ENCODE peak calls at places on chromosomes 11 and 22, in six cellular contexts. W, Q, J, U, K and D are unnamed samples.
A peak's percentile ranks its signal among the peaks of the same experiment; 100 is the strongest.

GRCh38 chr22:47370448-47371262 is 608.2 kb downstream of the TBC1D22A start:
- DNase-seq in W (no peak), Q (no peak), J (no peak), U (no peak), K (peak; percentile 7), D (no peak)

GRCh38 chr11:129589190-129589589 is 213.5 kb downstream of the BARX2 start:
- DNase-seq in W (no peak), Q (no peak), J (no peak), U (peak; percentile 67), K (no peak), D (no peak)

GRCh38 chr11:133951484-133952198 is 5.1 kb downstream of the IGSF9B start:
- DNase-seq in W (no peak), Q (no peak), J (no peak), U (no peak), K (peak; percentile 25), D (no peak)

GRCh38 chr11:94185387-94186084 is 56.9 kb downstream of the PANX1 start:
- DNase-seq in W (no peak), Q (no peak), J (no peak), U (no peak), K (no peak), D (no peak)

GRCh38 chr11:11569936-11570491 is 51.8 kb downstream of the GALNT18 start:
- DNase-seq in W (no peak), Q (no peak), J (peak; percentile 83), U (no peak), K (peak; percentile 13), D (no peak)

GRCh38 chr22:41658869-41659268 is 29.8 kb downstream of the SNU13 start:
- DNase-seq in W (no peak), Q (no peak), J (no peak), U (no peak), K (no peak), D (no peak)

GRCh38 chr11:2390871-2391662 is 9.5 kb upstream of the TSSC4 start:
- DNase-seq in W (peak; percentile 81), Q (no peak), J (no peak), U (peak; percentile 59), K (peak; percentile 34), D (no peak)

GRCh38 chr22:26743149-26743548 is 85.8 kb downstream of the MIAT start:
- DNase-seq in W (no peak), Q (no peak), J (no peak), U (no peak), K (no peak), D (no peak)

GRCh38 chr11:26043665-26044064 is 288.3 kb upstream of the ANO3 start:
- DNase-seq in W (no peak), Q (no peak), J (no peak), U (no peak), K (no peak), D (no peak)

GRCh38 chr22:30017375-30017774 is 62.9 kb upstream of the HORMAD2 start:
- DNase-seq in W (no peak), Q (no peak), J (no peak), U (no peak), K (peak; percentile 10), D (no peak)

GRCh38 chr22:19509923-19510322 is 14.3 kb downstream of the CLDN5 start:
- DNase-seq in W (no peak), Q (no peak), J (no peak), U (no peak), K (no peak), D (no peak)

GRCh38 chr22:37609240-37610152 is 862 bp downstream of the GGA1 start:
- DNase-seq in W (peak; percentile 74), Q (no peak), J (no peak), U (no peak), K (peak; percentile 19), D (no peak)

GRCh38 chr11:133718238-133718637 is 127.1 kb downstream of the SPATA19 start:
- DNase-seq in W (no peak), Q (no peak), J (no peak), U (no peak), K (no peak), D (no peak)

GRCh38 chr22:24482586-24482985 is 12.5 kb upstream of the UPB1 start:
- DNase-seq in W (no peak), Q (no peak), J (no peak), U (no peak), K (peak; percentile 18), D (no peak)

GRCh38 chr11:35250631-35251030 is 111.7 kb downstream of the CD44 start:
- DNase-seq in W (no peak), Q (no peak), J (no peak), U (no peak), K (no peak), D (no peak)

GRCh38 chr22:31253949-31254348 is 38.3 kb downstream of the PIK3IP1 start:
- DNase-seq in W (no peak), Q (no peak), J (no peak), U (no peak), K (no peak), D (peak; percentile 89)

GRCh38 chr11:99199336-99199735 is 178.6 kb downstream of the CNTN5 start:
- DNase-seq in W (no peak), Q (no peak), J (no peak), U (no peak), K (no peak), D (peak; percentile 3)

GRCh38 chr11:86686531-86686930 is 14.1 kb upstream of the ME3 start:
- DNase-seq in W (no peak), Q (no peak), J (no peak), U (no peak), K (no peak), D (no peak)

GRCh38 chr11:104570088-104570701 is 328.1 kb downstream of the CASP12 start:
- DNase-seq in W (no peak), Q (no peak), J (no peak), U (no peak), K (peak; percentile 84), D (no peak)

GRCh38 chr22:29380032-29380781 is 8.2 kb downstream of the AP1B1 start:
- DNase-seq in W (no peak), Q (no peak), J (no peak), U (no peak), K (peak; percentile 88), D (no peak)

GRCh38 chr11:11440149-11440548 is 87.1 kb upstream of the CSNK2A3 start:
- DNase-seq in W (no peak), Q (no peak), J (no peak), U (no peak), K (no peak), D (no peak)

GRCh38 chr11:16406226-16406625 is 49.9 kb upstream of the SOX6 start:
- DNase-seq in W (no peak), Q (no peak), J (no peak), U (no peak), K (no peak), D (no peak)

GRCh38 chr11:37076866-37077265 is 478.8 kb upstream of the RAG2 start:
- DNase-seq in W (no peak), Q (no peak), J (no peak), U (no peak), K (peak; percentile 4), D (no peak)

GRCh38 chr22:43823911-43824665 is 12.0 kb upstream of the EFCAB6 start:
- DNase-seq in W (no peak), Q (no peak), J (no peak), U (no peak), K (no peak), D (no peak)

DNA sequence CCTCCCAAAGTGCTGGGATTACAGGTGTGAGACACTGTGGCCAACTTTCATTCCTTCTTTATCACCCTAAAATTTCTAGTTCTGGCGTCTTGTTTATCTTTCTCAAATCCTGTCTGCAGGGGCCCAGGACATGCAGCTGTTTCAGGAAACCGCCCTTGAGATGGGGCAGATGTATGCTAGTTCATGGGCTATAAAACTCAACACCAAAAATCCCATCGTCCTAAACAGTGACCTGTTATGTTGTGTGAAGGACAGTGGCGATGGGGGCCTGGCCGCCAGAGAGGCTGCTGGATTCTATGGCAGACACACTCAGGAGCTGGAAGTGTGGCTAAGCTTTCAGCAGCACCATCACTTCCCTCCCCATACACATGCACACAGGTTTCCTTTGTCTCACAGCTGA is 36.6 kb downstream of the MARK2 start:
- DNase-seq in W (no peak), Q (no peak), J (no peak), U (no peak), K (no peak), D (no peak)
- H3K4me1 ChIP-seq in W (peaks cover 3% of the 10 kb centered on the region), Q (peaks cover 57% of the 10 kb centered on the region), J (no peaks in the 10 kb centered on the region), U (peaks cover 14% of the 10 kb centered on the region), K (peaks cover 42% of the 10 kb centered on the region), D (peaks cover 13% of the 10 kb centered on the region)

DNA sequence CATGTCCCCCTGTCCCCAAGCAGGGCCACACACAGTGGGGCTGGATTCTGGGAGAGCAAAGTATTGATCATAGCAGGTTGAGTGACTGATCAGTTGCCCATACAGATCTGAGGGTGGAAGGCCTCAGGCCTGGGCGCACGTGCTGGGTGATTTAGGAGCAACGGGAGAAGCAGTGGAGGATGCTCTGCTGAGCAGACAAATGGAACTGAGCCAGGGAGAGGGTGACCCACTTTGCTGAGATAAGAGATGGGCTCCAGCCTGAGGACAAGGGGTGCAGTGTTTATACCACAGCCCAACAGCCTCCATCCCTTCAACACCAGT is 15.0 kb downstream of the GNAZ start:
- DNase-seq in W (no peak), Q (no peak), J (no peak), U (no peak), K (no peak), D (no peak)
- H3K4me3 ChIP-seq in W (no peak overlapping the region), Q (no peak overlapping the region), J (no peak overlapping the region), U (no peak overlapping the region), K (no peak overlapping the region), D (no peak overlapping the region)

GRCh38 chr11:45748801-45749200 is 56.1 kb upstream of the SLC35C1 start:
- DNase-seq in W (no peak), Q (no peak), J (no peak), U (no peak), K (no peak), D (no peak)

GRCh38 chr11:45752136-45752535 is 52.8 kb upstream of the SLC35C1 start:
- DNase-seq in W (no peak), Q (no peak), J (no peak), U (no peak), K (no peak), D (no peak)

GRCh38 chr11:45754261-45754709 is 50.7 kb upstream of the SLC35C1 start:
- DNase-seq in W (no peak), Q (no peak), J (no peak), U (no peak), K (no peak), D (no peak)

GRCh38 chr11:45751430-45751829 is 53.5 kb upstream of the SLC35C1 start:
- DNase-seq in W (no peak), Q (no peak), J (no peak), U (peak; percentile 83), K (no peak), D (no peak)

GRCh38 chr11:45750439-45750838 is 54.5 kb upstream of the SLC35C1 start:
- DNase-seq in W (no peak), Q (no peak), J (no peak), U (no peak), K (no peak), D (no peak)
- H3K27me3 ChIP-seq in W (no peaks in the 10 kb centered on the region), Q (peaks cover 5% of the 10 kb centered on the region), J (no peaks in the 10 kb centered on the region), U (no peaks in the 10 kb centered on the region), K (peaks cover 53% of the 10 kb centered on the region), D (no peaks in the 10 kb centered on the region)

GRCh38 chr11:114258696-114259095 is 37.5 kb upstream of the NNMT start:
- DNase-seq in W (peak; percentile 50), Q (no peak), J (no peak), U (no peak), K (no peak), D (no peak)

GRCh38 chr11:114257621-114258558 is 38.3 kb upstream of the NNMT start:
- DNase-seq in W (no peak), Q (no peak), J (peak; percentile 80), U (no peak), K (no peak), D (peak; percentile 27)

GRCh38 chr11:114256176-114256897 is 39.9 kb upstream of the NNMT start:
- DNase-seq in W (no peak), Q (no peak), J (no peak), U (no peak), K (no peak), D (no peak)

GRCh38 chr11:114255289-114255688 is 40.9 kb upstream of the NNMT start:
- DNase-seq in W (no peak), Q (no peak), J (no peak), U (no peak), K (no peak), D (no peak)

GRCh38 chr11:114256898-114257286 is 39.3 kb upstream of the NNMT start:
- DNase-seq in W (no peak), Q (no peak), J (no peak), U (no peak), K (no peak), D (no peak)
- H3K4me1 ChIP-seq in W (peaks cover 7% of the 10 kb centered on the region), Q (no peaks in the 10 kb centered on the region), J (no peaks in the 10 kb centered on the region), U (peaks cover 13% of the 10 kb centered on the region), K (no peaks in the 10 kb centered on the region), D (no peaks in the 10 kb centered on the region)